ENCODE peak calls at places on chromosomes 16 and 17, in nine cellular contexts. F is GM23338; R is fibroblast of gingiva; D is stimulated activated naive CD4-positive, alpha-beta T cell; M is SW480; S is fibroblast of lung; B is left cardiac atrium; U is T-helper 9 cell; N is psoas muscle. X is an unnamed sample.

GRCh38 chr17:51251010-51251409 is 8.8 kb downstream of the MBTD1 start:
- DNase-seq in F (no peak), R (no peak), D (no peak), M (no peak), S (no peak), B (no peak), U (no peak), N (no peak), X (no peak)

GRCh38 chr17:40065041-40065770 is 2.4 kb downstream of the THRA start:
- DNase-seq in F (no peak), R (peak), D (no peak), M (no peak), S (peak), B (no peak), U (no peak), N (no peak), X (peak)

GRCh38 chr16:12000032-12000431 is 23.5 kb downstream of the SNX29 start:
- DNase-seq in F (no peak), R (no peak), D (no peak), M (no peak), S (no peak), B (no peak), U (no peak), N (no peak), X (no peak)

GRCh38 chr17:40320771-40321501 is 12.0 kb downstream of the RARA start:
- DNase-seq in F (no peak), R (peak), D (peak), M (no peak), S (no peak), B (peak), U (peak), N (peak), X (peak)

GRCh38 chr16:1351582-1352362 is at the start of the genes GNPTG and TSR3:
- DNase-seq in F (peak), R (peak), D (peak), M (peak), S (peak), B (peak), U (peak), N (peak), X (peak)

GRCh38 chr16:72409428-72409827 is 237.5 kb upstream of the PMFBP1 start:
- DNase-seq in F (peak), R (no peak), D (no peak), M (no peak), S (no peak), B (no peak), U (no peak), N (no peak), X (peak)

GRCh38 chr16:59192551-59193199 is 458.6 kb upstream of the GOT2 start:
- DNase-seq in F (peak), R (no peak), D (no peak), M (peak), S (peak), B (no peak), U (no peak), N (no peak), X (peak)

GRCh38 chr17:3773511-3773910 is 27.5 kb downstream of the ITGAE start:
- DNase-seq in F (no peak), R (no peak), D (no peak), M (peak), S (peak), B (no peak), U (no peak), N (no peak), X (no peak)

GRCh38 chr17:65018612-65019290 is 37.8 kb downstream of the GNA13 start:
- DNase-seq in F (no peak), R (no peak), D (no peak), M (no peak), S (peak), B (no peak), U (no peak), N (no peak), X (no peak)

GRCh38 chr16:50196736-50197135 is 43.6 kb downstream of the TENT4B start:
- DNase-seq in F (no peak), R (peak), D (no peak), M (no peak), S (peak), B (no peak), U (no peak), N (no peak), X (no peak)

GRCh38 chr17:50479522-50480141 is 972 bp downstream of the RSAD1 start:
- DNase-seq in F (peak), R (peak), D (peak), M (peak), S (peak), B (peak), U (peak), N (peak), X (peak)

GRCh38 chr17:59893617-59894100 is 738 bp downstream of the RPS6KB1 start:
- DNase-seq in F (peak), R (no peak), D (no peak), M (peak), S (peak), B (no peak), U (no peak), N (no peak), X (no peak)

GRCh38 chr16:1398826-1399581 is 15.5 kb downstream of the UNKL start:
- DNase-seq in F (no peak), R (no peak), D (no peak), M (no peak), S (no peak), B (no peak), U (no peak), N (no peak), X (no peak)

GRCh38 chr17:63543822-63544420 is 6.4 kb upstream of the DCAF7 start:
- DNase-seq in F (no peak), R (no peak), D (no peak), M (no peak), S (no peak), B (no peak), U (no peak), N (no peak), X (peak)